ENCODE peak calls at places on chromosomes 11 and 22, in nine cellular contexts. Q, M, H, U, A, P, C, L and Y are unnamed samples.

GRCh38 chr11:61497473-61497872 is 11.1 kb upstream of the LRRC10B start:
- DNase-seq in Q (no peak), M (no peak), H (no peak), U (no peak), A (no peak), P (no peak), C (no peak), L (no peak), Y (no peak)

GRCh38 chr11:61815790-61816735 is 740 bp downstream of the FADS1 start:
- DNase-seq in Q (peak), M (peak), H (peak), U (peak), A (peak), P (peak), C (peak), L (no peak), Y (no peak)

GRCh38 chr11:95345243-95345642 is 114.2 kb upstream of the SESN3 start:
- DNase-seq in Q (no peak), M (no peak), H (no peak), U (no peak), A (no peak), P (no peak), C (no peak), L (no peak), Y (no peak)

GRCh38 chr22:50561401-50562074 is 1.2 kb downstream of the SYCE3 start:
- DNase-seq in Q (no peak), M (no peak), H (peak), U (no peak), A (no peak), P (no peak), C (no peak), L (no peak), Y (no peak)

GRCh38 chr11:2317354-2318050 is 15.7 kb downstream of the TSPAN32 start:
- DNase-seq in Q (no peak), M (no peak), H (no peak), U (no peak), A (no peak), P (no peak), C (no peak), L (no peak), Y (no peak)

GRCh38 chr11:84800755-84801346 is 826.3 kb downstream of the DLG2 start:
- DNase-seq in Q (peak), M (no peak), H (no peak), U (no peak), A (no peak), P (no peak), C (no peak), L (no peak), Y (peak)

GRCh38 chr22:37623075-37624016 is 14.7 kb downstream of the GGA1 start:
- DNase-seq in Q (peak), M (peak), H (peak), U (peak), A (peak), P (peak), C (peak), L (no peak), Y (no peak)

GRCh38 chr11:128569291-128569690 is 18.1 kb downstream of the ETS1 start:
- DNase-seq in Q (no peak), M (no peak), H (no peak), U (no peak), A (no peak), P (no peak), C (no peak), L (no peak), Y (no peak)

GRCh38 chr11:126113515-126113957 is 50.9 kb upstream of the CDON start:
- DNase-seq in Q (peak), M (peak), H (peak), U (no peak), A (peak), P (no peak), C (peak), L (peak), Y (peak)

GRCh38 chr11:76131585-76131984 is 74.7 kb downstream of the WNT11 start:
- DNase-seq in Q (peak), M (peak), H (no peak), U (no peak), A (peak), P (no peak), C (no peak), L (no peak), Y (no peak)

GRCh38 chr11:85752890-85753581 is 57.9 kb downstream of the SYTL2 start:
- DNase-seq in Q (no peak), M (peak), H (peak), U (no peak), A (no peak), P (no peak), C (no peak), L (no peak), Y (no peak)

GRCh38 chr11:110091995-110092576 is 1.1 kb upstream of the ZC3H12C start:
- DNase-seq in Q (no peak), M (no peak), H (peak), U (no peak), A (no peak), P (no peak), C (no peak), L (no peak), Y (peak)

GRCh38 chr11:1830119-1830499 is 4.7 kb upstream of the SYT8 start:
- DNase-seq in Q (no peak), M (no peak), H (no peak), U (no peak), A (peak), P (no peak), C (no peak), L (no peak), Y (no peak)

GRCh38 chr22:24423519-24424000 is 3.8 kb upstream of the ADORA2A start:
- DNase-seq in Q (peak), M (peak), H (peak), U (peak), A (peak), P (peak), C (peak), L (no peak), Y (no peak)

GRCh38 chr22:49753961-49754673 is 73.6 kb downstream of the BRD1 start:
- DNase-seq in Q (no peak), M (no peak), H (no peak), U (peak), A (no peak), P (no peak), C (no peak), L (no peak), Y (no peak)

GRCh38 chr11:12921580-12922157 is 87.4 kb upstream of the RASSF10 start:
- DNase-seq in Q (no peak), M (no peak), H (no peak), U (no peak), A (no peak), P (no peak), C (no peak), L (no peak), Y (no peak)

GRCh38 chr11:94629741-94630140 is 62.6 kb downstream of the PIWIL4 start:
- DNase-seq in Q (no peak), M (no peak), H (no peak), U (no peak), A (no peak), P (no peak), C (no peak), L (no peak), Y (no peak)

GRCh38 chr11:117192401-117192875 is 6.7 kb upstream of the TAGLN start:
- DNase-seq in Q (no peak), M (no peak), H (no peak), U (no peak), A (no peak), P (no peak), C (peak), L (no peak), Y (no peak)

GRCh38 chr11:10414659-10415058 is 40.4 kb upstream of the AMPD3 start:
- DNase-seq in Q (no peak), M (no peak), H (peak), U (no peak), A (peak), P (no peak), C (peak), L (no peak), Y (no peak)

GRCh38 chr11:23124996-23125395 is 264.7 kb upstream of the CCDC179 start:
- DNase-seq in Q (no peak), M (no peak), H (no peak), U (no peak), A (no peak), P (no peak), C (no peak), L (no peak), Y (peak)

GRCh38 chr22:27885977-27886842 is 32.8 kb downstream of the PITPNB start:
- DNase-seq in Q (peak), M (peak), H (peak), U (peak), A (peak), P (peak), C (no peak), L (no peak), Y (no peak)

GRCh38 chr22:49826603-49827306 is 918 bp downstream of the BRD1 start:
- DNase-seq in Q (peak), M (peak), H (peak), U (no peak), A (peak), P (no peak), C (peak), L (no peak), Y (no peak)

GRCh38 chr11:94171693-94172440 is 43.2 kb downstream of the PANX1 start:
- DNase-seq in Q (peak), M (peak), H (peak), U (peak), A (peak), P (no peak), C (no peak), L (no peak), Y (no peak)

GRCh38 chr11:82890941-82891340 is 9.3 kb downstream of the PRCP start:
- DNase-seq in Q (no peak), M (no peak), H (no peak), U (no peak), A (no peak), P (no peak), C (no peak), L (no peak), Y (no peak)

GRCh38 chr22:29979645-29980303 is 96.8 kb downstream of the MTMR3 start:
- DNase-seq in Q (no peak), M (no peak), H (no peak), U (no peak), A (no peak), P (no peak), C (no peak), L (peak), Y (no peak)

GRCh38 chr11:40252236-40252635 is 1207.2 kb downstream of the LRRC4C start:
- DNase-seq in Q (no peak), M (no peak), H (no peak), U (no peak), A (no peak), P (no peak), C (no peak), L (no peak), Y (no peak)

GRCh38 chr11:63099555-63099954 is 44.5 kb downstream of the SLC22A24 start:
- DNase-seq in Q (no peak), M (no peak), H (no peak), U (no peak), A (no peak), P (no peak), C (no peak), L (no peak), Y (no peak)

GRCh38 chr22:50205781-50206569 is 5.2 kb downstream of the SELENOO start:
- DNase-seq in Q (no peak), M (no peak), H (no peak), U (no peak), A (no peak), P (no peak), C (no peak), L (no peak), Y (no peak)

GRCh38 chr22:19527861-19528417 is 3.7 kb upstream of the CLDN5 start:
- DNase-seq in Q (no peak), M (no peak), H (no peak), U (no peak), A (no peak), P (no peak), C (no peak), L (no peak), Y (no peak)

GRCh38 chr22:44355688-44356070 is 42.9 kb upstream of the SHISAL1 start:
- DNase-seq in Q (no peak), M (no peak), H (peak), U (peak), A (no peak), P (no peak), C (peak), L (no peak), Y (no peak)

GRCh38 chr22:49281467-49282340 is 546.0 kb downstream of the BRD1 start:
- DNase-seq in Q (no peak), M (no peak), H (no peak), U (no peak), A (no peak), P (no peak), C (no peak), L (no peak), Y (no peak)

GRCh38 chr11:123235117-123235686 is 40.2 kb upstream of the CLMP start:
- DNase-seq in Q (peak), M (peak), H (no peak), U (peak), A (peak), P (peak), C (peak), L (no peak), Y (peak)
- TF ChIP-seq CTCF in Q (peak), M (peak), H (peak), U (peak), A (peak), P (peak), C (peak), L (peak), Y (peak)

GRCh38 chr22:38718414-38718813 is 12.7 kb downstream of the GTPBP1 start:
- DNase-seq in Q (no peak), M (peak), H (peak), U (peak), A (no peak), P (no peak), C (peak), L (no peak), Y (no peak)
- TF ChIP-seq CTCF in Q (peak), M (peak), H (peak), U (no peak), A (peak), P (peak), C (no peak), L (peak), Y (peak)

DNA sequence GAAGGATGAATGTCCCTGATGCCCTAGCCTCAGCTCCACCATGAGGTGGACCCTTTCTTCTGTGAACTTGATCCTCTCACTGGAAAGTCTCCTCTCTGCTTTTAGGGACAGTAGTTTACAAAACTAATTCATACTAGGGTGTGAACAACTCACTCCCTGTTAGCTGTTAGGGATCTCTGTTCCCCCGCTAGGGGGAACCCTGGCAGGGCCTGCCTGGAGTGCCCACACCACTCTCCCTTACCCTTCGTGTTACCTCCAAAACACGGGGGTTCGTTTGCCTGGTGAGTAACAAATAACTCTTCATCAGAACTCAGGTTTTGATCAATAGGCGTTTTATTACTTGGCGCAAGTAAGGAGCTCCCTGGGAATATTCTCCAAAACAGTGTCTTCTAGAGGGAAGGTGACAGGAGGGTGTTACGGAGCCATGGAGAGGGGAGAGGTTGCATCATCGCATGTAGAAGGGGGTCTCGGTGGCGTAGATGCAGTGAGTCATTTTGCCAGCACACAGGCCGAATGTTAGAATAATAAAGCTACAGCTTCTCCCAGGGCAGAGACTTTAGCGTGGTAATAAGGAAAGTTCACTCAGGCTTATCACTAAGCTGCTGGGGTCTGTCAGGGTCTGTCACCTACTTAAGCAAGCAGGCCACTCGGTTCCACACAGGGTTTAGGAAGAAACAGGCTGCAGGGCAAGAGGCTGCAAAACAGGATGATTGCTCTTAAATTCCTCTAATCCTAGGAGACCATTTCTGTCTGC is 45.8 kb downstream of the C11orf96 start:
- DNase-seq in Q (peak), M (no peak), H (no peak), U (no peak), A (no peak), P (no peak), C (no peak), L (no peak), Y (no peak)
- TF ChIP-seq CTCF in Q (peak), M (no peak), H (no peak), U (no peak), A (peak), P (no peak), C (no peak), L (peak), Y (no peak)

GRCh38 chr11:111983187-111983986 is 41.8 kb upstream of the DLAT start:
- DNase-seq in Q (peak), M (peak), H (no peak), U (peak), A (no peak), P (peak), C (no peak), L (no peak), Y (peak)
- TF ChIP-seq CTCF in Q (no peak), M (peak), H (no peak), U (no peak), A (no peak), P (peak), C (no peak), L (no peak), Y (peak)

GRCh38 chr11:67280341-67280790 is 8.7 kb upstream of the ANKRD13D start:
- DNase-seq in Q (no peak), M (peak), H (peak), U (no peak), A (no peak), P (no peak), C (no peak), L (no peak), Y (no peak)
- TF ChIP-seq CTCF in Q (no peak), M (no peak), H (no peak), U (no peak), A (no peak), P (no peak), C (no peak), L (no peak), Y (no peak)

DNA sequence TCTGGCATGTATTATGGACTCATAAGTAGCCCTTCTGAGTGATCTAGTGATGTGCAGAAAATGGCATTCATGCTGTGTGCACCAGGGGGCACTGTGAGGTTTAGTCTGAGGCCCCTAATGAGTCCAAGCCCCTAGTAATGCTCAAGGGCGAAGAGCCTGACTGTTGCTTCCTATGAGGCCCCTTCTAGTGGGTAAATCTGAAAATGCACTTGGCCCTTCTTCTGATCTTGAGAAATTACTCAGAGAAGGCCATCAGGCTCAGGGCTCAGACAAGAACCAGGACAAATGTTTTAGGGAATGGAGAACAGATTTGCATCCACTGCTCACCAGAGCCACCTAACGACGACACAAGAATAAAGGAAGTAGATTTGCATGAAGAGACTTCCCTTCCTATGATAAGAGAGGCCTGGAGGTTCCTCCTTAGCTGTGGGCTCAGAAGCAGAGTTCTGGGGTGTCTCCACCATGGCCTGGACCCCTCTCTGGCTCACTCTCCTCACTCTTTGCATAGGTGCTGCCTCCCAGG is 75.8 kb downstream of the GGTLC2 start:
- DNase-seq in Q (no peak), M (no peak), H (no peak), U (peak), A (no peak), P (peak), C (no peak), L (no peak), Y (no peak)
- TF ChIP-seq CTCF in Q (peak), M (no peak), H (no peak), U (peak), A (peak), P (peak), C (no peak), L (peak), Y (peak)

DNA sequence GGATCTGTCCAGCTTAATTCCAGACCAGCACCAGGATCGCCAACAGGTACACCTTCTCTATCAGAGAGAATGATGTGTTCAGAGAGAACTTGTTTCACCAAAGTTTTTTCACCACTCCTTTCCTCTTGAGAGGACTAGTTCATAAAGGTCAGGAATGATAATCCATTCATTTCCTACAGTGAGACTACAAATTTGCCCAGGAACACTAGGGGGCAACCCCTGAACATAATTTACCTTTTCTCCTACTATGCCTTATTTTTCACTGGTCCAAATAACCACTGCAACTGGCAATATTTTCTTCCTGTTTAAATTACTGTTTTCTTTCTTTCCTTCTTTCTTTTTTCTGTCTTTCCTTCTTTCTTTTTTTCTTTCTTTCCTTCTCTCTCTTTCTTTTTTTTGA is 22.5 kb downstream of the CAVIN3 start:
- DNase-seq in Q (no peak), M (no peak), H (no peak), U (no peak), A (no peak), P (no peak), C (no peak), L (no peak), Y (no peak)
- TF ChIP-seq CTCF in Q (peak), M (peak), H (no peak), U (no peak), A (peak), P (peak), C (no peak), L (peak), Y (peak)

DNA sequence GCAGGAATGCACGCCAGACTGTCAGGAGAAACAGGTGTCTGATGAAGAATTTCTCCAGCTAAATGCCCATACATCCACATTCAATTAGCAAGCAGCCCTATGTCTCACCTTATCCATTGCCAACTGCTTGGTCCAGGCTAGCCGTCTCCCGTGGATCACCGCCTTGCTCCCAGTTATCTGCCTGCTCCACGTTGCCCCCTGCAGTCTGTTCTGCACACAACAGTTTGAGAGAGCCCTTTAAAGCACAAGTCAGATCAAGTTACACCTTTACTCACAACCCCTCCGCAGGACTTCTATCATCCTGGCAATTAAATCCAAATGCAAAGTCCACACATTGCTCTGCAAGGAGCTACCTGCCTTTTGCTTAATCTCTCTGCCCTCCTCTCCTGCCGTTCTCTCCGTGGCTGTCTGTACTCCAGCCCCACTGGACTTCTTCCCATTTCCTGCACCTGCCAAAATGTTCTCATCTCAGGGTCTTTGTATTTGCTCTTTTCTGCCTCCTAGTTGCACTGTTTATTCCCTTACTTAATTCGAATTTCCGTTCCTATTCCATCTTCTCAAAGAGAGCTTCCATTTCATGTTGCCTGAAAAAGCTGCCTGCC is 185.3 kb upstream of the LARGE1 start:
- DNase-seq in Q (peak), M (peak), H (peak), U (peak), A (peak), P (peak), C (peak), L (no peak), Y (peak)
- TF ChIP-seq CTCF in Q (no peak), M (peak), H (peak), U (peak), A (peak), P (peak), C (peak), L (no peak), Y (peak)

DNA sequence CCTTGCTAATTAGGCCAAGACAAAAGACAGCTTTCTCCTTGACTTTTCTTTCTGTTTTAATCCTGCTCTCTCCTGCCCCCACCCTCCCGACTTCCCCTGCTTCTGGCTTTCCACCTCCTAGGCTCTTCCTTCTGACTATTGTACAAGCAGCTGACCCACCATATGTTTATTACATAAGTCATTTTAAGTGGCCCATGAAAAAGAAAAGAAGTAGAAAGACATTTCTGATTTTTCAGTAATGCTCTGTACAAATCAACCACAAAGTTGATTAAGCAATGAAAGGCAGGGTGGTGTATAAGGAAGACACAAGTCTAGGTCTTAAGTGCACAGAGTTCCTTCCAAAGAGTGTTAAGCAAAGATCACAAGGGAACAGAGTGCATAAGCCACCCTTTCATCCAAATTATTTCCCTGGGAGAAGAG is 18.2 kb downstream of the JAML start:
- DNase-seq in Q (no peak), M (no peak), H (no peak), U (no peak), A (no peak), P (no peak), C (no peak), L (no peak), Y (no peak)
- TF ChIP-seq CTCF in Q (no peak), M (no peak), H (no peak), U (no peak), A (no peak), P (no peak), C (no peak), L (no peak), Y (no peak)